ENCODE peak calls at places on chromosome 22, in seven cellular contexts. I is H1, U is H9, X is mesenchymal stem cell, Y is IMR-90, P is mesendoderm, W is trophoblast cell. B is an unnamed sample.

GRCh38 chr22:33272866-33273265 is 214.7 kb upstream of the SYN3 start:
- DNase-seq in W (no peak), P (no peak), Y (no peak), U (no peak), I (no peak), X (no peak), B (no peak)

GRCh38 chr22:27473533-27473932 is 328.0 kb downstream of the MN1 start:
- DNase-seq in P (peak), U (no peak), W (no peak), Y (no peak), X (no peak), I (no peak), B (no peak)

GRCh38 chr22:35135165-35135564 is 69.2 kb downstream of the ISX start:
- DNase-seq in U (no peak), P (no peak), I (peak), X (no peak), W (no peak), Y (no peak), B (no peak)

GRCh38 chr22:30636226-30637077 is 871 bp downstream of the SLC35E4 start:
- DNase-seq in U (peak), W (no peak), I (peak), Y (no peak), X (peak), P (no peak), B (no peak)

GRCh38 chr22:33962409-33962808 is 42.1 kb upstream of the LARGE1 start:
- DNase-seq in U (no peak), P (no peak), X (no peak), W (no peak), Y (no peak), I (no peak), B (no peak)

GRCh38 chr22:28933321-28933720 is 49.9 kb downstream of the ZNRF3 start:
- DNase-seq in W (no peak), U (no peak), P (no peak), X (no peak), I (no peak), Y (no peak), B (no peak)

GRCh38 chr22:27456696-27457503 is 344.7 kb downstream of the MN1 start:
- DNase-seq in Y (peak), W (no peak), I (no peak), U (no peak), P (peak), X (peak), B (no peak)

GRCh38 chr22:31681625-31682345 is 19.8 kb upstream of the PISD start:
- DNase-seq in U (no peak), P (no peak), I (no peak), Y (peak), W (no peak), X (peak), B (no peak)

GRCh38 chr22:25126510-25126909 is 73.1 kb upstream of the CRYBB3 start:
- DNase-seq in W (no peak), I (no peak), Y (no peak), P (no peak), X (no peak), U (no peak), B (no peak)

GRCh38 chr22:22043296-22044078 is 60.9 kb upstream of the TOP3B start:
- DNase-seq in Y (no peak), I (no peak), W (no peak), U (no peak), P (no peak), X (no peak), B (no peak)

GRCh38 chr22:27718186-27719032 is 83.1 kb downstream of the MN1 start:
- DNase-seq in X (peak), I (no peak), U (peak), W (peak), P (peak), Y (peak), B (no peak)

GRCh38 chr22:24240381-24240780 is 4.5 kb downstream of the GGT5 start:
- DNase-seq in P (no peak), I (no peak), W (no peak), U (no peak), X (no peak), Y (no peak), B (no peak)

GRCh38 chr22:25749420-25750169 is 7.6 kb downstream of the MYO18B start:
- DNase-seq in W (no peak), P (no peak), X (no peak), I (no peak), Y (no peak), U (no peak), B (no peak)

GRCh38 chr22:34111210-34111824 is 191.0 kb upstream of the LARGE1 start:
- DNase-seq in Y (no peak), P (peak), I (peak), W (peak), X (peak), U (peak), B (peak)

GRCh38 chr22:25331050-25331449 is 111.6 kb downstream of the CRYBB2 start:
- DNase-seq in X (no peak), W (no peak), Y (no peak), P (no peak), I (no peak), U (no peak), B (no peak)

GRCh38 chr22:39900306-39901227 is at the start of gene GRAP2:
- DNase-seq in W (no peak), X (no peak), I (no peak), P (no peak), Y (no peak), U (no peak), B (no peak)

GRCh38 chr22:40394607-40395006 is 24.2 kb downstream of the SGSM3 start:
- DNase-seq in X (no peak), I (no peak), P (no peak), U (no peak), Y (no peak), W (no peak), B (no peak)

GRCh38 chr22:26568207-26568706 is 21.7 kb downstream of the TPST2 start:
- DNase-seq in P (peak), I (no peak), X (peak), W (peak), U (peak), Y (peak), B (peak)

GRCh38 chr22:29190915-29191314 is 14.8 kb upstream of the EMID1 start:
- DNase-seq in P (no peak), W (no peak), Y (no peak), I (no peak), U (no peak), X (no peak), B (no peak)

GRCh38 chr22:39872548-39872947 is 21.0 kb downstream of the ENTHD1 start:
- DNase-seq in P (no peak), X (no peak), U (no peak), Y (no peak), I (no peak), W (no peak), B (no peak)

GRCh38 chr22:22022255-22022840 is 39.8 kb upstream of the TOP3B start:
- DNase-seq in U (no peak), P (no peak), X (no peak), I (no peak), Y (no peak), W (no peak), B (no peak)

GRCh38 chr22:32847067-32847491 is 45.6 kb downstream of the TIMP3 start:
- DNase-seq in I (no peak), P (no peak), X (no peak), W (no peak), Y (no peak), U (no peak), B (no peak)

GRCh38 chr22:28497188-28497587 is 182.5 kb downstream of the TTC28 start:
- DNase-seq in I (no peak), Y (peak), X (no peak), W (no peak), P (no peak), U (no peak), B (no peak)

GRCh38 chr22:31144223-31144622 is 3.9 kb upstream of the PLA2G3 start:
- DNase-seq in Y (peak), U (no peak), X (peak), W (peak), I (no peak), P (no peak), B (no peak)

GRCh38 chr22:31440681-31441080 is 41.3 kb downstream of the DRG1 start:
- DNase-seq in Y (no peak), X (no peak), U (no peak), W (no peak), I (no peak), P (no peak), B (no peak)

GRCh38 chr22:47610281-47610680 is 847.8 kb downstream of the TBC1D22A start:
- DNase-seq in I (no peak), P (no peak), X (no peak), Y (no peak), U (no peak), W (no peak), B (no peak)

GRCh38 chr22:33047744-33048143 is 10.4 kb downstream of the SYN3 start:
- DNase-seq in U (no peak), I (no peak), X (no peak), W (no peak), Y (no peak), P (no peak), B (no peak)

GRCh38 chr22:32389685-32390084 is 22.4 kb downstream of the RTCB start:
- DNase-seq in I (peak), P (peak), W (peak), U (no peak), X (peak), Y (peak), B (no peak)

GRCh38 chr22:32636884-32637283 is 162.3 kb downstream of the FBXO7 start:
- DNase-seq in U (no peak), I (no peak), Y (no peak), X (no peak), P (no peak), W (no peak), B (no peak)

GRCh38 chr22:48642550-48642949 is 1185.1 kb downstream of the BRD1 start:
- DNase-seq in X (no peak), P (no peak), U (no peak), Y (no peak), I (no peak), W (no peak), B (no peak)

GRCh38 chr22:31093090-31093850 is 12.2 kb downstream of the SMTN start:
- DNase-seq in I (peak), U (peak), X (no peak), W (no peak), Y (no peak), P (no peak), B (no peak)

GRCh38 chr22:26443901-26444300 is 14.8 kb downstream of the ASPHD2 start:
- DNase-seq in W (no peak), Y (no peak), U (no peak), I (no peak), X (no peak), P (no peak), B (no peak)

GRCh38 chr22:48459259-48459658 is 1368.4 kb downstream of the BRD1 start:
- DNase-seq in U (no peak), P (no peak), Y (no peak), I (no peak), W (no peak), X (no peak), B (no peak)

GRCh38 chr22:24503137-24503850 is 8.2 kb downstream of the UPB1 start:
- DNase-seq in X (peak), I (peak), Y (peak), U (peak), P (peak), W (peak), B (no peak)

GRCh38 chr22:21800552-21801303 is 65.1 kb upstream of the YPEL1 start:
- DNase-seq in Y (no peak), U (no peak), P (no peak), W (no peak), I (peak), X (no peak), B (no peak)

GRCh38 chr22:25780673-25781072 is 38.7 kb downstream of the MYO18B start:
- DNase-seq in W (no peak), X (peak), Y (no peak), I (no peak), P (no peak), U (no peak), B (no peak)

GRCh38 chr22:23773247-23774113 is 831 bp downstream of the MMP11 start:
- DNase-seq in Y (no peak), U (no peak), P (no peak), W (peak), I (no peak), X (no peak), B (no peak)

GRCh38 chr22:30731658-30732057 is 37.0 kb downstream of the OSBP2 start:
- DNase-seq in W (no peak), X (no peak), U (no peak), P (no peak), I (no peak), Y (no peak), B (no peak)

GRCh38 chr22:33272180-33272579 is 214.0 kb upstream of the SYN3 start:
- DNase-seq in P (no peak), I (no peak), Y (no peak), X (no peak), W (no peak), U (no peak), B (no peak)

GRCh38 chr22:45925811-45926351 is 51.1 kb downstream of the WNT7B start:
- DNase-seq in Y (no peak), I (no peak), U (no peak), W (no peak), X (no peak), P (no peak), B (no peak)

GRCh38 chr22:45922256-45922655 is 54.7 kb downstream of the WNT7B start:
- DNase-seq in P (no peak), I (no peak), X (no peak), Y (no peak), W (no peak), U (no peak), B (no peak)

GRCh38 chr22:45923812-45924211 is 53.1 kb downstream of the WNT7B start:
- DNase-seq in I (no peak), Y (no peak), X (no peak), W (no peak), P (no peak), U (no peak), B (no peak)

GRCh38 chr22:45922661-45923060 is 54.3 kb downstream of the WNT7B start:
- DNase-seq in U (no peak), X (no peak), W (no peak), Y (no peak), P (no peak), I (no peak), B (no peak)

DNA sequence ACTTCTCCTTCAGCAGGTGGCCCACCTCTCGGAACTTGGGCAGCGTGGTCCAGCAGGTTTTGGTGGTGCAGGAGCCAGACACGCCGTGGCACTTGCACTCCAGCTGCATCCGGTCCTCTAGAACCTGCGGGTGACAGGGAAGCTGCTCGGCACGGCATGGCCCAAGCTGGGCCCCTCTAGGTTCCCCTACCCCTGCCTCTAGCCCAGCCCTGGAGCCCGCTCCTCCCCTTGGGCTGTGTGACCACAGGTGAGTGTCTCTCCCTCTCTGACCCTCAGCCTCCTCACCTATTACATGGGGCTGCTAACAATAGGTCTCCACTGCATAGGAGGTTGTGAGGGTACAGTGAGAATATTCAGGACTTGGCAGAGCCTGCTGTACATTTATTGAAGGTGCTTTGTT is 53.8 kb downstream of the WNT7B start:
- DNase-seq in P (no peak), X (no peak), W (no peak), Y (no peak), I (no peak), U (no peak), B (no peak)
- H3K23ac ChIP-seq in P (no peak), X (no peak), W (no peak), Y (no peak), I (no peak), U (no peak), B (no peak)

DNA sequence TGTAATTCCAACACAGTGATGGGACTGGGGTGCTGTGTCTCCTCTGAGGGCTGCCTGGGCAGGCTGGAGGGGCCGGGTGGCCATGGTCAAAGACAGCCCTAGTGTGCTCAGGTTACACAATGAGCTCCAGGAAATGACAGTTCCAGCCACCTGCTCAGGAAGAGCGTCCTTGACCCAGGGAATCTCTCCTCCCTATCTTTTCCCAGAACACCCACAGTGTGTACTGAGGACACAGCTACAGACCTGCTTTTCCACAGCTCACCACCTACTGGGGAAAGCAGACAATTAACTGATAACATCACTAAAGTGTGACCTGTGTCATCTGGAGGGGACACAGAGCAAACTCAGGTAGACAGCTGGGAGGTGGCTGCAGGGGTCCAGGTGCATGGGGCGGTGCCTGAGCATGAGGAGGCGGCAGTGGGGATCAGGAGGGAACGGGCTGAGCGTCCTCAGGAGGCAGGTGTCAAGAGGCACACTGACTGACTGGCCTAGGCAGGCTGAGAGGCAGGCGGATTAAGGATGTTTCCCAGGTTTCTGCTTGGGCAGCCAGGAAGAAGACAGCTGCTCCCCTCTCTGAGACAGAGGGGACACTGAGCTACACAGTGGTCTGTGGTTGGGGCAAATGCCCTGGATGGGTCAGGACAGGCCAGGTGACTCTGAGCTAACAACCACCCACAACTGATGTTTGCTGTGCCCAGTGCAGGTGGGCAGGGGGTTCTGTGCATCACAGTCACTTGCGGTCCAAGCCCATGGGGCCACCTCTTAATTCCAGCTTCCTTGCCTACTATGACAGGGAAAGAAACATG is 56.1 kb downstream of the ARFGAP3 start:
- DNase-seq in P (peak), I (no peak), W (no peak), Y (no peak), U (no peak), X (no peak), B (no peak)
- H3K18ac ChIP-seq in P (no peak), I (no peak), W (no peak), Y (no peak), U (no peak), X (no peak), B (no peak)

DNA sequence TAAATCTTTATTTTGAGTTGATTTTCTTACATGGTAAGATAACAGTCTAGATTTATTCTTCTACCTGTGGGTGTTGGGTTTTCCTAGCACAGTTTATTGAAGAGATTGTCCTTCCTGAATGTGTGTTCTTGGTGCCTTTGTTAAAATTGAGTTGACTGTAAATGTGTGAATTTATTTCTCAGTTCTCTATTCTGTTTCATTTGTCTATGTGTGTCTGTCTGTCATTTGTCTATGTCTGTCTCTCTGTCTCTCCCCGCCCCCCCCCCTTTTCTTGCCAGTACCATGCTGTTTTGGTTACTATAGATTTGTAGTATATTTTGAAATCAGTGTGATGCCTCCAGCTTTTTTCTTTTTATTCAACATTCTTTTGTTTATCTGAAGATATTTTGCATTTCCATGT is 114.7 kb upstream of the SERPIND1 start:
- DNase-seq in U (no peak), P (no peak), W (no peak), I (no peak), Y (no peak), X (no peak), B (no peak)
- H3K23ac ChIP-seq in U (no peak), P (no peak), W (no peak), I (no peak), Y (no peak), X (no peak), B (no peak)

DNA sequence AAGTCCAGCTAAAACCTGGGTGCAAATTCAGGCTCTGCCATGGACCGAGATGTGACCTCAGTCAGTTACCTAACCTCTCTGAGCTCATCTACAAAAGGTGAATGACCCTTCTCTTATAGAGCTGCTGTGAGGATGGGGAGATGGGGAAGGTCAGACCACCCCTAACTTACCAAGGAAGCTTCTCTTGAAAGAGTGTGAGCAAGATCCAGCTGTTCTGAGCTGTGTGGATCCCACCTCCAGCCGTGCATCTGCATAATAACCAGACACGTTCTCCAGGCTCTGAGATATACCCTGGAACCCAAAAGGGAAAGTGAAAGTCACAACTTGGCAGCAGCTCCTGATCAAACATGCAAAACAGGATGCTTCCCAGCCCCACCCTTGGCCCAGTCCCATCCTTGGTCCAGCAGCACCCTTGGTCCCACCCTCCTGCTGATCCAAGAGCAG is at the start of gene APOL3:
- DNase-seq in P (no peak), Y (peak), W (peak), I (no peak), X (peak), U (no peak), B (no peak)
- H3K18ac ChIP-seq in P (peak), Y (no peak), W (no peak), I (no peak), X (no peak), U (no peak), B (no peak)

GRCh38 chr22:44204937-44205712 is 24.4 kb downstream of the PARVG start:
- DNase-seq in I (no peak), U (no peak), Y (no peak), P (no peak), X (no peak), W (no peak), B (no peak)
- H3K23ac ChIP-seq in I (no peak), U (no peak), Y (no peak), P (no peak), X (no peak), W (no peak), B (peak)

GRCh38 chr22:38419864-38420172 is 35.2 kb downstream of the KCNJ4 start:
- DNase-seq in U (no peak), X (no peak), Y (no peak), W (no peak), P (no peak), I (no peak), B (no peak)
- H3K18ac ChIP-seq in U (no peak), X (no peak), Y (no peak), W (no peak), P (no peak), I (peak), B (peak)

DNA sequence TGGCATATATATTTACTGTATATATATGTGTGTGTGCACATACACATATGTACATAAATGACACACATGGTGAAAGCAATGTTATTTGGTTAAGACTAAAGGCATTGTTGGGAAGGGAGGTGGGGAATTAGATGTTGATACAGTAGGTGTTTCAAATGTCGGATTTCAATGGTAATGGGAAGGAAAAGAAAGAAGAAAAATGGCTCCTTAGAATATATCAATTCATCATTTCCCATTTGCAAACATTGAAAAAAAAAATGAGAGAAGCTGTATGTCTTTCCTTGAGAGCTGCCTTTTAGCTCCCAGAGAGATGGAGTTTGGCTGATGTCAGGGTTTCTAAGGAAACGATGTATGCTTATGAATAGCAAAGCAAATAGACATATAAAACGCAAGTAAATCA is 33.4 kb upstream of the ATXN10 start:
- DNase-seq in W (no peak), Y (no peak), P (no peak), I (no peak), X (no peak), U (no peak), B (no peak)
- H3K23ac ChIP-seq in W (no peak), Y (no peak), P (no peak), I (no peak), X (no peak), U (no peak), B (no peak)

GRCh38 chr22:19319281-19319680 is 27.8 kb upstream of the CLTCL1 start:
- DNase-seq in U (no peak), W (no peak), X (no peak), Y (no peak), I (no peak), P (no peak), B (no peak)
- H3K18ac ChIP-seq in U (no peak), W (no peak), X (no peak), Y (no peak), I (no peak), P (no peak), B (no peak)

B was measured in neuronal stem cell.